ENCODE peak calls at places on chromosomes 4 and X, in ten cellular contexts. D is CD8-positive, alpha-beta memory T cell; L is IMR-90; Q is ascending aorta; A is CD4-positive, CD25-positive, alpha-beta regulatory T cell; O is CD4-positive, alpha-beta T cell; K is K562; X is right lobe of liver; Z is H9; H is cardiac muscle cell. R is an unnamed sample.

GRCh38 chr4:98994474-98995182 is 893 bp upstream of the METAP1 start:
- DNase-seq in K (peak; percentile 15), X (no peak), L (peak; percentile 8), Q (no peak), O (no peak), A (no peak), Z (no peak), D (no peak), H (peak; percentile 18), R (no peak)

GRCh38 chr4:156939151-156939550 is 32.4 kb downstream of the PDGFC start:
- DNase-seq in K (no peak), D (no peak), A (no peak), L (peak; percentile 39), O (no peak), X (no peak), Q (no peak), Z (no peak), H (no peak), R (no peak)

GRCh38 chr4:24440765-24441164 is 143.6 kb downstream of the DHX15 start:
- DNase-seq in D (no peak), L (no peak), A (no peak), X (no peak), K (no peak), H (no peak), Z (no peak), O (no peak), Q (no peak), R (no peak)

GRCh38 chr4:84126061-84126787 is 372.9 kb downstream of the NKX6-1 start:
- DNase-seq in X (no peak), L (no peak), D (no peak), Q (no peak), H (no peak), K (no peak), A (no peak), O (no peak), Z (no peak), R (no peak)

GRCh38 chrX:119667111-119667928 is 25.6 kb downstream of the SEPTIN6 start:
- DNase-seq in K (no peak), X (no peak), D (no peak), Z (no peak), A (no peak), L (no peak), O (no peak), Q (no peak), H (peak; percentile 61), R (no peak)

GRCh38 chrX:72478853-72479252 is 93.8 kb downstream of the HDAC8 start:
- DNase-seq in K (no peak), O (no peak), X (peak; percentile 51), D (no peak), Q (no peak), L (no peak), H (no peak), A (no peak), Z (no peak), R (no peak)

GRCh38 chrX:12060489-12061260 is 77.6 kb upstream of the FRMPD4 start:
- DNase-seq in K (no peak), A (no peak), Z (no peak), L (no peak), D (no peak), O (no peak), Q (no peak), X (no peak), H (peak; percentile 1), R (no peak)

GRCh38 chr4:8287606-8288280 is 18.2 kb downstream of the HTRA3 start:
- DNase-seq in K (no peak), L (no peak), H (no peak), O (no peak), Q (no peak), Z (no peak), D (no peak), X (peak; percentile 25), A (no peak), R (no peak)

GRCh38 chr4:183798921-183799307 is 106.2 kb upstream of the STOX2 start:
- DNase-seq in X (no peak), Z (no peak), D (no peak), L (no peak), A (peak; percentile 43), O (no peak), K (no peak), H (no peak), Q (no peak), R (no peak)

GRCh38 chr4:168755643-168756482 is 254.2 kb downstream of the CBR4 start:
- DNase-seq in D (no peak), X (no peak), A (no peak), L (peak; percentile 66), Z (no peak), K (no peak), O (no peak), H (no peak), Q (no peak), R (no peak)

GRCh38 chr4:145619639-145619996 is 433 bp downstream of the MMAA start:
- DNase-seq in H (peak; percentile 53), Z (no peak), Q (no peak), A (peak; percentile 76), X (peak; percentile 86), L (peak; percentile 57), K (no peak), D (peak; percentile 41), O (no peak), R (no peak)

GRCh38 chrX:8192276-8192675 is 21.2 kb upstream of the VCX2 start:
- DNase-seq in O (no peak), K (no peak), H (no peak), D (no peak), Z (no peak), Q (no peak), X (no peak), A (no peak), L (no peak), R (no peak)

DNA sequence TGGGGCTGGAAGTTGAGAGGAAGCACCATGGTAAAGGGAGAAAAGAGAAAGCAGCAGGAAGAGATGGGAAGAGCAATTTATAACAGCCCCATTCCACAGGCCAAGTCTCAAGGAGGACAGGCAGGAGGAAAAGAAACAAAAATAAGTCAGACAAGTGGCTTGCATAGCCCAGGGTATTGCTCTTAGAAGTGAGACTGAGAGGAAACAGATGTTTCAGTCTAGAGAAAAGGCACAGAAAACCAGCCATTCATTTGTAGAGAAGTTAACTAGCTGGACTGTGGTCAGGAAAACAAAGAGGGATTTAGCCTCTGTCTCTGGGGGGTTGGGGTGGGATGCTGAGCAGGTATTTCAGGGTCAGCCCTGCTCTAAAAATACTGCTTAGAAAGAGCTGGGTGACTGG is 175.0 kb upstream of the ARHGEF9 start:
- DNase-seq in D (no peak), L (no peak), Q (no peak), X (no peak), O (no peak), Z (no peak), K (no peak), A (no peak), H (no peak), R (no peak)
- H3K9me3 ChIP-seq in D (no peaks in the 10 kb centered on the region), L (peaks cover 4% of the 10 kb centered on the region), Q (no peaks in the 10 kb centered on the region), X (no peaks in the 10 kb centered on the region), O (peaks cover 7% of the 10 kb centered on the region), Z (peaks cover 36% of the 10 kb centered on the region), K (no peaks in the 10 kb centered on the region), A (no peaks in the 10 kb centered on the region), H (no peaks in the 10 kb centered on the region), R (no peaks in the 10 kb centered on the region)

DNA sequence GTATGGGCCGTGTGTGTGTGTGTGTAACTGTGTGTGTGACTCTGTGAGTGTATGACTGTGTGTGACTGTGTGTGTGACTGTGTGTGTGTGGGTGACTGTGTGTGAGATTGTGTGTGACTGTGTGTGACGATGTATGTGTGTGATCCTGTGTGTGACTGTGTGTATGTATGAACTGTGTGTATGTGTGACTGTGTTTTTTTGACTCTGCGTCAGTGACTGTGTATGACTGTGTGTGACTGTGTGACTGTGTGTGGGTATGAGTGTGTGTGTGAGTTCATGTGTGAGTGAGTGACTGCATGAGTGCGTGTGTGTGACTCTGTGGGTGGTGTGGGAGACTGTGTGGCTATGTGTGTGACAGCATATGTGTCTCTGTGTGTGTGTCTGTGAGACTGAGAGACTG is 81.8 kb downstream of the ZNF718 start:
- DNase-seq in A (no peak), Z (no peak), D (no peak), L (no peak), H (no peak), K (no peak), Q (no peak), X (no peak), O (no peak), R (no peak)
- H3K9me3 ChIP-seq in A (peaks cover 38% of the 10 kb centered on the region), Z (peaks cover 62% of the 10 kb centered on the region), D (peaks cover 10% of the 10 kb centered on the region), L (peaks cover 39% of the 10 kb centered on the region), H (no peaks in the 10 kb centered on the region), K (peaks cover 4% of the 10 kb centered on the region), Q (peaks cover 17% of the 10 kb centered on the region), X (no peaks in the 10 kb centered on the region), O (peaks cover 54% of the 10 kb centered on the region), R (no peaks in the 10 kb centered on the region)

DNA sequence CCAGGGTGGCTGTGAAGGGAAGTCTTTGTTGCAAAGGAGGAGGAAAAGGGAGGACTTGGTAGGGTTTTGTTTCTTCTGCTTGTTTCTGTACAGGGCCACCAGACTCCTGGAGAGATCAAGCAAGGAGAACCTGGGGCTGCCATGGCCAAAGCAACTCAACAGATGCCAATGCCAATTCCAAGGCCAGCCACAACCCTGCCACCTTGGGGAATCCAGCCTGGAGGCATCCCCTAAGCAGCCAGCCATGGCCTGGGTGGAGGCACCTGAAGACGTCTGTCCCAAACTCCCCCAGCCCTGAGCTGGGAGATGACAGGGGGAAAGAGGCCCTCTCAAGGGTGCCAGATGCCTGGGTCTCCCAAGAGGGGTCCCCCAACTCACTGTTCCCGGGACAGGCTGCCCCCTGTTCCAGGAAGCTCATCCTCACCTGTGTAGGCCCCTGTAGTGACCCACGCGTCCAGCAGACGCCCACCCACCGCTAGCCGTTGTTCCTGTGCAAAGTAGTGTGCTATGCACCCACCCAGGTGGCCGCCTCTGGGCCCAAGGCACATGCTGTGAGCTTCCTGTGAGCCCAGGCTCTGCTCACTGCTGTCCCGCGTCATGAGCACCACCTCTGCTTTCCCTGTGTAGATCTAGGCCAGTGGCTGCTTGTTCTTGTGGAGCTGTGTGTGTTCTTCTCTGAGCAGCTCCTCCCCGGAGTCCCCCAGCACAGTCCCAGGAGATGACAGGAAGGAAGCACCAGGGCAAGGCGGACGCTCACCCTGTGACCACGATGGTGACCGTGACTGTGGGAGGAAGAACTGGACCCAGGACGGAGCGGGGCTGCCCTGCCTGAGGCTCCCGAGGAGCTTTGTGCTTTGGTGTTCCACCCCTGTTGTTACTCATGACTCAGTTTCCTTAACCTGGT is 3.2 kb downstream of the PNMA3 start:
- DNase-seq in L (no peak), Z (no peak), Q (no peak), X (no peak), K (no peak), H (no peak), O (no peak), D (no peak), A (no peak), R (no peak)
- H3K9me3 ChIP-seq in L (peaks cover 4% of the 10 kb centered on the region), Z (peaks cover 43% of the 10 kb centered on the region), Q (no peaks in the 10 kb centered on the region), X (no peaks in the 10 kb centered on the region), K (no peaks in the 10 kb centered on the region), H (no peaks in the 10 kb centered on the region), O (no peaks in the 10 kb centered on the region), D (no peaks in the 10 kb centered on the region), A (no peaks in the 10 kb centered on the region), R (no peaks in the 10 kb centered on the region)

DNA sequence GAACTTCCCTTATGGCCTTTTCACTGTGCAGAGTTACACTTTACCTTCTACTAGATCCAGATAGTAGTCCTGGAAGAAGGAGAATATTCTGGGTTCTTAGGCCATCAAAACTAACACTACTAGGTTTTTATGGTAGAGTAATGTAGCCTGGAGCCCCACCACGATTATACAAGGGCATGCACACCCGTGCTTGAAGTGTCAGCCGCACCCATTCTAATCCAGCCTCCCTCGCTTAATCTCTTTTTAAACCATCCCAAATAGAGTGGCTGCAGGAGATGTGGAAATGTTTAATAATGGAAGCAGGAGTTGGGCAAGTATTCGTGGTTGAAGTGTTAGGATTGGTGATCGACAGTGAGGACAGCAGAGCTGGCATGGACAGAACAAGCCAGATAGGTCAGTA is 14.2 kb downstream of the ENPEP start:
- DNase-seq in A (no peak), K (no peak), D (no peak), Z (no peak), O (no peak), L (no peak), X (no peak), Q (no peak), H (no peak), R (no peak)
- H3K9me3 ChIP-seq in A (no peaks in the 10 kb centered on the region), K (no peaks in the 10 kb centered on the region), D (no peaks in the 10 kb centered on the region), Z (no peaks in the 10 kb centered on the region), O (no peaks in the 10 kb centered on the region), L (no peaks in the 10 kb centered on the region), X (no peaks in the 10 kb centered on the region), Q (no peaks in the 10 kb centered on the region), H (no peaks in the 10 kb centered on the region), R (no peaks in the 10 kb centered on the region)

R was measured in SJSA1.